ENCODE peak calls at places on chromosomes 5 and 9, in six cellular contexts. Q, P, B, O, W and K are unnamed samples.

GRCh38 chr5:57366744-57367143 is 115.9 kb downstream of the ACTBL2 start:
- DNase-seq in W (no peak), B (peak), P (peak), O (no peak), Q (no peak), K (no peak)

GRCh38 chr9:2340046-2340760 is 281.4 kb upstream of the VLDLR start:
- DNase-seq in Q (no peak), P (no peak), B (peak), O (no peak), W (no peak), K (no peak)

GRCh38 chr5:56951946-56952691 is at the start of gene MIER3:
- DNase-seq in O (peak), B (peak), P (peak), Q (peak), W (peak), K (peak)

GRCh38 chr5:16384804-16385203 is 80.8 kb downstream of the ZNF622 start:
- DNase-seq in B (no peak), Q (no peak), W (no peak), P (no peak), O (no peak), K (no peak)

GRCh38 chr9:131876486-131876885 is 136.6 kb upstream of the RAPGEF1 start:
- DNase-seq in O (no peak), Q (no peak), B (no peak), P (no peak), W (no peak), K (no peak)

GRCh38 chr5:116157902-116158301 is 73.1 kb downstream of the COMMD10 start:
- DNase-seq in Q (no peak), O (no peak), P (no peak), W (no peak), B (no peak), K (no peak)

GRCh38 chr9:87722393-87722792 is 3.5 kb upstream of the CTSL start:
- DNase-seq in B (no peak), O (no peak), W (no peak), Q (no peak), P (no peak), K (no peak)

GRCh38 chr5:19314840-19315239 is 673.2 kb downstream of the CDH18 start:
- DNase-seq in O (no peak), B (no peak), P (no peak), W (no peak), Q (no peak), K (no peak)

GRCh38 chr9:129617167-129617566 is 3.7 kb downstream of the C9orf50 start:
- DNase-seq in Q (no peak), O (peak), W (no peak), B (peak), P (peak), K (no peak)

GRCh38 chr9:13928988-13929387 is 385.0 kb downstream of the NFIB start:
- DNase-seq in Q (no peak), P (no peak), W (no peak), B (no peak), O (no peak), K (no peak)

GRCh38 chr5:80255752-80256479 is at the start of gene SERINC5:
- DNase-seq in B (peak), O (peak), Q (peak), P (peak), W (peak), K (peak)

GRCh38 chr9:5278486-5278885 is 26.0 kb downstream of the RLN2 start:
- DNase-seq in P (no peak), O (peak), B (no peak), Q (no peak), W (no peak), K (no peak)

GRCh38 chr5:136089804-136090203 is 42.8 kb upstream of the SMAD5 start:
- DNase-seq in Q (no peak), O (no peak), B (no peak), P (no peak), W (no peak), K (peak)

GRCh38 chr5:10542151-10542550 is 21.7 kb upstream of the ANKRD33B start:
- DNase-seq in P (no peak), O (no peak), B (no peak), Q (no peak), W (no peak), K (no peak)

GRCh38 chr5:75046366-75047142 is 5.8 kb downstream of the GCNT4 start:
- DNase-seq in P (no peak), B (peak), W (no peak), Q (no peak), O (no peak), K (no peak)

GRCh38 chr9:94703488-94704140 is 22.9 kb upstream of the AOPEP start:
- DNase-seq in W (no peak), O (no peak), B (no peak), P (no peak), Q (no peak), K (no peak)

DNA sequence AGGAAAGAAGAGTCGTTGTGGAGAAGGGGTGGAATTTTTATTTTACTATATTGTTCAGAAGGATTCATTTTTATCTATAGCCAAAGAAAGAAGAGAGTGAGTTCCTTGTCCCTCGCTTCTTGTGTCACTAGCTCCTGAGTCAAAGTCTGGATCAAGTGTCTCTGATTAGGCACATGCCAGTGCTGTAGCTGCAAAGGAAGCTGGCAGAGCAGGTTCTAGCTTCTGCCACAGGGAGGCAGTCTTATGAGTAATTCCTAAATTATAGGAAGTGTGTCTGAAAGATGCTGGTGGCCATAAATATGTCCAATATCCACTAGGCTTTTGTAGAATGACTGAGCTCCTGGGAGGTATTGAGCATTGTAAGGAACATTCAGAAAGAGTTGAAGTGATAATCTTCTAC is 84.7 kb downstream of the DOCK2 start:
- DNase-seq in W (no peak), O (no peak), Q (no peak), B (no peak), P (no peak), K (no peak)
- TF ChIP-seq CTCF in W (no peak), O (no peak), Q (no peak), B (peak), P (no peak), K (no peak)

DNA sequence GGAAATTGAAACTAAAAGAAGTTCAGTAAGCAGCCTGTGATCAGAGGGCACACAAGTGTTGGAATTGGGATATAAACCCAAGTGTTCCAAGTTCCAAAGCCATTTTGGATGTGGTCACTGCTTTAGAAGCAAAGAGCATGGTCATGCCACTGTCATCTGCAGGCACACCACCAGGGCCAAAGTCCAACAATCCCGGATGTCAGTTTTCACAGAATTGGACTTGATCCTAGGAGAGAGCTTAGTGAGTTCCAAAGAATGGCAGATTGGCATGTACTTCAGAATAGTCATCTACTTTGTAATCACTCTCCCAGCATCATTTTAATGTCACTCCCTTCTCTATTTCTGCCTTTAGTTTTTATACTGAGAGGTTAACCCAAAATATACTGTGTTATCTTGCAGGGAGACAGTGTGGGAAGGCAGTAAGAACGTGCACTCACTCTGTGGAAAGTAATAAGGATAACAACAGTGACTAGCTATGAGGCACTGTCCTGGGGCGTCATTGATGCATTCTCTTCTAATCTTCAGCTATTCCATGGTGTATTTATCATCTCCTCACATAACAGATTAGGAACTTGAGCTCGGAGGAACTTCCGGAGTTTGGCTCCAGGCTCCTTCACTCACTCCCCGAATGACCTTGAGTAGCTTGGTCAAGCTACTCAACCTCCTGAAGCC is 388.0 kb downstream of the ACTL7B start:
- DNase-seq in B (no peak), P (peak), O (no peak), W (no peak), Q (no peak), K (no peak)
- TF ChIP-seq CTCF in B (no peak), P (no peak), O (no peak), W (no peak), Q (no peak), K (no peak)

DNA sequence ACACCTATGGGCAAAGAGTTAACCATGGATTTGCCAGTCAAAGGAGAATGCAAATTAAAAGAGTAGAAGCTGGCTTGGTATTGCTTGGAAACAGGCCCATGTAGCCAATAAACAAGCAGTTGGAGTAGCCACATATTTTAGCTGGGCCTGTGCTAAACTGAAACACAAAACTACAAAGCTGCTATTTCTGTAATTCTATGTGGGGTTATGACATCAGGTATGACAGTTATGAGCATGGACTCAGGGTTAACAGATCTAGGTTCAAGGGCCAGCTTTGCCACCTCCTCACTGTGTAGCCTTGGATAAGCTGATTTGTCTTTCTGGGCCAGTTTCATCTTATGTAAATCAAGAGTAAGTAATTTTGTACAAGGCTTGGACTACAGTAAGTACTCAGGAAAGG is 142.7 kb downstream of the PIP5K1B start:
- DNase-seq in P (no peak), O (peak), Q (no peak), B (no peak), W (no peak), K (no peak)
- TF ChIP-seq CTCF in P (no peak), O (no peak), Q (no peak), B (no peak), W (no peak), K (no peak)

DNA sequence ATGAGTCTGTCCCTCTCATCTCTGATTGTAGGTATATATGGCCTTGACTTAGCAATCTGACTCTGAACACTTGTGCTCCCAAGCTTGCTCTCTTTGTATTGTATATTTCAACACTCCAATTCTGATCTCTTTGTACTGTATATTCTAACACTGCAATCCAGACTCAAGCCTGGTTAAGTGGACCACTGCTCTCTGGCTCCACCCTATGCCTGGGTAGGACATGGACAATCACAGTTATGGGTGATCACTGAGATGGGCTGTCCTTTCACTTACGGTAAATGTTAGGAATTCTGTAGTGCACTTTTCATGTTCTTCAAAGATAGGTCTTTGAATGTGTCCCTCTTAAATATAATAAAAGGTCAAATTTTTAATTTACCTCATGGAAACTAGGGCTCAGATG is 165.1 kb downstream of the TLR4 start:
- DNase-seq in Q (no peak), W (no peak), O (no peak), P (no peak), B (no peak), K (no peak)
- TF ChIP-seq CTCF in Q (no peak), W (no peak), O (no peak), P (no peak), B (no peak), K (no peak)

DNA sequence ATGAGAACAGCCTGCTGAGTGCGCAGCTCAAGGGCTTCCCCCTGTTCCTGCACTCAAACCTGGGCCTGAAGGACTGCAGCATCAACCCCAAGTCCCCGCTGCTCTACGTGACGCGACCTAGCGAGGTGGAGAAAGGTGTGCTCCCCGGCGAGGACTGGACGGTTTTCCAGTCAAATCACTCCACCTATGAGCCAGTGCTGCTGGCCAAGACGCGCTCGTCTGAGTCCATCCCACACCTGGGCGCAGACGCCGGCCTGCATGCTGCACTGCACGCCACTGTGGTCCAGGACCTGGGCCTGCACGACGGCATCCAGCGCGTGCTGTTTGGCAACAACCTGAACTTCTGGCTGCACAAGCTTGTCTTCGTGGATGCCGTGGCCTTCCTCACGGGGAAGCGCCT is 19.9 kb downstream of the NDST1 start:
- DNase-seq in O (no peak), B (no peak), W (no peak), Q (no peak), P (no peak), K (no peak)
- TF ChIP-seq CTCF in O (no peak), B (no peak), W (no peak), Q (no peak), P (no peak), K (no peak)

GRCh38 chr9:136028760-136029470 is 66.2 kb downstream of the NACC2 start:
- DNase-seq in P (no peak), W (no peak), O (no peak), Q (no peak), B (no peak), K (peak)
- TF ChIP-seq CTCF in P (no peak), W (no peak), O (no peak), Q (no peak), B (no peak), K (no peak)

GRCh38 chr5:5979761-5980570 is 398.4 kb downstream of the MED10 start:
- DNase-seq in B (peak), P (no peak), W (no peak), O (no peak), Q (no peak), K (no peak)

GRCh38 chr5:5983261-5983660 is 395.1 kb downstream of the MED10 start:
- DNase-seq in W (no peak), P (no peak), B (no peak), O (no peak), Q (no peak), K (no peak)

GRCh38 chr5:5981562-5981961 is 396.8 kb downstream of the MED10 start:
- DNase-seq in P (no peak), Q (no peak), O (no peak), B (no peak), W (no peak), K (no peak)

GRCh38 chr5:5980601-5981000 is 397.7 kb downstream of the MED10 start:
- DNase-seq in P (no peak), B (no peak), Q (no peak), O (no peak), W (no peak), K (no peak)

GRCh38 chr5:5985332-5985731 is 393.0 kb downstream of the MED10 start:
- DNase-seq in B (no peak), Q (no peak), P (no peak), W (no peak), O (no peak), K (no peak)
- TF ChIP-seq CTCF in B (no peak), Q (no peak), P (no peak), W (no peak), O (no peak), K (no peak)

GRCh38 chr9:76419782-76420380 is 25.7 kb upstream of the RFK start:
- DNase-seq in W (no peak), O (peak), Q (no peak), B (peak), P (peak), K (no peak)
- TF ChIP-seq CTCF in W (peak), O (peak), Q (peak), B (peak), P (peak), K (peak)